ENCODE peak calls at places on chromosomes 5 and 9, in four cellular contexts. K is GM12878, A is GM12891, C is K562. N is an unnamed sample.

GRCh38 chr5:77143998-77144836 is 57.1 kb upstream of the ZBED3 start:
- DNase-seq in K (peak; percentile 13), A (peak; percentile 31), C (peak; percentile 56), N (peak; percentile 43)

GRCh38 chr5:112276996-112277395 is 142.1 kb downstream of the EPB41L4A start:
- DNase-seq in K (no peak), C (no peak), A (no peak), N (no peak)

GRCh38 chr5:127702913-127703575 is at the start of gene CCDC192:
- DNase-seq in A (no peak), C (no peak), K (no peak), N (no peak)

GRCh38 chr5:763998-764781 is 20.3 kb downstream of the ZDHHC11B start:
- DNase-seq in K (no peak), A (no peak), C (no peak), N (no peak)

GRCh38 chr5:124948754-124949275 is 202.4 kb upstream of the ZNF608 start:
- DNase-seq in K (no peak), C (no peak), A (no peak), N (no peak)

GRCh38 chr5:157387164-157387563 is 72.8 kb upstream of the NIPAL4 start:
- DNase-seq in K (no peak), C (no peak), A (no peak), N (no peak)

GRCh38 chr5:65100846-65101678 is 332.3 kb downstream of the CWC27 start:
- DNase-seq in K (no peak), A (no peak), C (peak; percentile 39), N (peak; percentile 7)

GRCh38 chr5:80755634-80756033 is 100.9 kb upstream of the DHFR start:
- DNase-seq in C (no peak), A (peak; percentile 11), K (peak; percentile 66), N (no peak)

GRCh38 chr5:170223906-170224305 is 8.9 kb upstream of the C5orf58 start:
- DNase-seq in K (no peak), A (no peak), C (no peak), N (no peak)
- TF ChIP-seq SPI1 in K (no peak), A (no peak), C (no peak), N (no peak)

GRCh38 chr9:18632624-18633407 is 158.9 kb downstream of the ADAMTSL1 start:
- DNase-seq in K (no peak), A (no peak), C (no peak), N (no peak)

GRCh38 chr9:18636781-18637180 is 162.8 kb downstream of the ADAMTSL1 start:
- DNase-seq in A (no peak), K (no peak), C (no peak), N (no peak)

GRCh38 chr9:18638448-18639249 is 164.7 kb downstream of the ADAMTSL1 start:
- DNase-seq in K (no peak), A (no peak), C (no peak), N (no peak)
- TF ChIP-seq SPI1 in K (no peak), A (no peak), C (no peak), N (no peak)

DNA sequence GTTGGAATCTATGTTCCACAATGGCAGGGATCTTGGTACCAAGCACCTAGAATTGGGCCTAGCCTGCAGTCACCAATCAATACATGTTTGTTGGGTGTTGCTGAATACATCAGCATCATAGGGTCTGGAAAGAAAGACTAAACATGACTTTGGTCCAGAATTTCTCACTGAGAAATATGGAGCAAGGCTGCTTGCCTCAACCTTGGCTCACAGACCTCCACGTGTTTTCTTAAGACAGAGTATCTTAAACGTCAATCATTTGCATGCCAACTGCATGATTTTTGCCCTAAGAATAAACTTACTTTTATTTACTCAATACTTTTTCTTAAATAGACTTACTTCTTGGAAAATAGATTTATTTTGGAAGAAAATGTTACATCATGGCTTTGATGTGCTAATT is 22.7 kb upstream of the TRAF1 start:
- DNase-seq in C (no peak), A (no peak), K (no peak), N (no peak)
- TF ChIP-seq SPI1 in C (no peak), A (no peak), K (no peak), N (no peak)

GRCh38 chr5:103256178-103256577 is 2.4 kb upstream of the MACIR start:
- DNase-seq in K (no peak), C (no peak), A (no peak), N (no peak)
- TF ChIP-seq SPI1 in K (no peak), C (no peak), A (no peak), N (no peak)

GRCh38 chr9:89661391-89661949 is 56.7 kb downstream of the GADD45G start:
- DNase-seq in C (no peak), A (no peak), K (no peak), N (peak; percentile 21)
- TF ChIP-seq SPI1 in C (no peak), A (no peak), K (no peak), N (no peak)

DNA sequence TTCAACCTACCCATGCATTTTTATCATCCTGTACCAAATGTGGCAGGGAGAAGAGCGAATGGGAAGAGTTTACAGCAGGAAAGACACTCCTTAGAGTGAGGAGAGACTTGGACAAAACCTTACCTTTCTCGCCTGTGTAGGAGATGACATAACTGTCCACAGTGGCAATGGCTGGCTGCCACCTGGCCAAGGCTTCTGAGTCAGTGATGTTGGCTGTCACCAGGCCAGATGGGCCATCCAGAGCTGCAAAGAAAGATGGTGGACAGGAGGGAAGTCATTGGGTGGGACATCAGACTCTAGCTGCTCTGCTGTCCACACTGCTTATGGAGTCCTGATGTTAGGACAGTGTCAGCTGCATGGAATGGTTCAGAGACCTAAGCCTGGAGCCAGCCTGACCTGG is 79.8 kb downstream of the TNC start:
- DNase-seq in K (no peak), A (no peak), C (no peak), N (no peak)
- TF ChIP-seq SPI1 in K (no peak), A (no peak), C (no peak), N (no peak)

N was measured in HL-60.